ENCODE peak calls at places on chromosomes 12 and 14, in seven cellular contexts. P, J, G, V, Z, K and H are unnamed samples.

GRCh38 chr12:120445911-120446909 is at the start of the genes GATC and TRIAP1:
- DNase-seq in P (peak), J (peak), G (peak), V (peak), Z (peak), K (peak), H (no peak)

GRCh38 chr14:105501504-105502291 is 10.7 kb downstream of the TEDC1 start:
- DNase-seq in P (no peak), J (no peak), G (no peak), V (peak), Z (no peak), K (no peak), H (no peak)

GRCh38 chr14:58133739-58134138 is 18.3 kb downstream of the ARMH4 start:
- DNase-seq in P (no peak), J (no peak), G (peak), V (no peak), Z (no peak), K (no peak), H (no peak)

GRCh38 chr12:45878630-45879255 is 111.6 kb downstream of the SCAF11 start:
- DNase-seq in P (no peak), J (no peak), G (no peak), V (no peak), Z (no peak), K (no peak), H (no peak)

GRCh38 chr14:71021347-71022014 is 114.2 kb downstream of the PCNX1 start:
- DNase-seq in P (no peak), J (no peak), G (peak), V (no peak), Z (no peak), K (no peak), H (no peak)

GRCh38 chr14:40317690-40318089 is 885.5 kb upstream of the FBXO33 start:
- DNase-seq in P (no peak), J (no peak), G (no peak), V (no peak), Z (no peak), K (no peak), H (no peak)

GRCh38 chr12:102652645-102653313 is 172.4 kb upstream of the IGF1 start:
- DNase-seq in P (no peak), J (no peak), G (no peak), V (no peak), Z (no peak), K (no peak), H (no peak)

GRCh38 chr12:121295746-121296617 is 527 bp downstream of the CAMKK2 start:
- DNase-seq in P (peak), J (peak), G (peak), V (peak), Z (peak), K (peak), H (no peak)

GRCh38 chr12:55931780-55932545 is 1.0 kb downstream of the DGKA start:
- DNase-seq in P (peak), J (peak), G (peak), V (peak), Z (peak), K (peak), H (no peak)